ENCODE peak calls at places on chromosomes 2 and 18, in seven cellular contexts. Y, J, R, E, V, M and X are unnamed samples.
A peak's percentile ranks its signal among the peaks of the same experiment; 100 is the strongest.

GRCh38 chr2:204022550-204022949 is 86.0 kb downstream of the ICOS start:
- DNase-seq in Y (no peak), J (no peak), R (no peak), E (no peak), V (no peak), M (no peak), X (no peak)

GRCh38 chr2:176432439-176432838 is 163.2 kb downstream of the MTX2 start:
- DNase-seq in Y (no peak), J (no peak), R (no peak), E (no peak), V (no peak), M (no peak), X (no peak)

GRCh38 chr18:36662000-36662399 is 166.8 kb downstream of the TPGS2 start:
- DNase-seq in Y (peak; percentile 19), J (no peak), R (no peak), E (no peak), V (no peak), M (no peak), X (no peak)

GRCh38 chr2:144099746-144100438 is 420.0 kb downstream of the ZEB2 start:
- DNase-seq in Y (no peak), J (no peak), R (no peak), E (no peak), V (no peak), M (no peak), X (no peak)

GRCh38 chr18:32216390-32216789 is 26.6 kb downstream of the MEP1B start:
- DNase-seq in Y (no peak), J (no peak), R (no peak), E (no peak), V (no peak), M (no peak), X (no peak)

GRCh38 chr2:3736112-3736511 is 32.7 kb downstream of the DCDC2C start:
- DNase-seq in Y (no peak), J (no peak), R (no peak), E (no peak), V (no peak), M (no peak), X (no peak)

GRCh38 chr2:18118703-18119102 is 240.2 kb downstream of the KCNS3 start:
- DNase-seq in Y (no peak), J (no peak), R (no peak), E (no peak), V (no peak), M (no peak), X (no peak)

GRCh38 chr2:70391988-70392387 is 90.1 kb upstream of the FAM136A start:
- DNase-seq in Y (no peak), J (no peak), R (no peak), E (no peak), V (no peak), M (no peak), X (no peak)

GRCh38 chr2:85890522-85891176 is 1.9 kb upstream of the ST3GAL5 start:
- DNase-seq in Y (no peak), J (no peak), R (no peak), E (no peak), V (no peak), M (peak; percentile 40), X (no peak)

GRCh38 chr2:101387151-101387807 is at the start of gene CREG2:
- DNase-seq in Y (peak; percentile 32), J (peak; percentile 51), R (peak; percentile 26), E (peak; percentile 40), V (peak; percentile 55), M (peak; percentile 14), X (peak; percentile 23)

GRCh38 chr2:172195836-172196376 is 93.2 kb upstream of the DLX2 start:
- DNase-seq in Y (peak; percentile 61), J (no peak), R (no peak), E (no peak), V (no peak), M (no peak), X (no peak)

GRCh38 chr2:221423212-221423804 is 148.8 kb downstream of the EPHA4 start:
- DNase-seq in Y (no peak), J (no peak), R (no peak), E (no peak), V (no peak), M (no peak), X (no peak)

GRCh38 chr2:62307469-62308389 is 111.8 kb downstream of the B3GNT2 start:
- DNase-seq in Y (peak; percentile 70), J (no peak), R (no peak), E (no peak), V (no peak), M (no peak), X (no peak)

GRCh38 chr18:79393181-79393598 is 2.5 kb upstream of the NFATC1 start:
- DNase-seq in Y (no peak), J (no peak), R (no peak), E (no peak), V (no peak), M (no peak), X (peak; percentile 54)

GRCh38 chr2:204691911-204692510 is 146.7 kb downstream of the PARD3B start:
- DNase-seq in Y (peak; percentile 39), J (peak; percentile 66), R (peak; percentile 10), E (peak; percentile 75), V (no peak), M (peak; percentile 7), X (peak; percentile 72)

DNA sequence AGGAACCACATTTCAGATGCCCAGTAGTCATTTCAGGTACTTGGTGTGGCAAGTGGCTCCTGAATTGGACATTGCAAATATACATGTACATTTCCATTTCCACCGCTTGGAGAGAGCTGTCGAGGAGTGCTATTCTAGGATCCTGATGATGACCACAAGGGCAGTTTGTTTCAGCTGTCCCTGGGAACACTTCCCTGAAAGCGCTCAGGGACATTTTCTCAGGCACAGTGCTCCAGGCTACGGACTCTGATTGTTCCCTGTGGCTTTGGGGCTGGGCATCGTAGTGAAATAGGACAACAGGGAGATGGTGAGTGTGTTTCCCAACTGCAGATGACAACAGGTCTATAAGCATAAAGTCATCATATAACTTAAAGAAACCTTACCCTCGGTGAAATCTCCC is 3.1 kb downstream of the DBI start:
- DNase-seq in Y (no peak), J (no peak), R (no peak), E (no peak), V (no peak), M (no peak), X (no peak)
- TF ChIP-seq POLR2A in Y (no peak), J (no peak), R (no peak), E (no peak), V (no peak), M (no peak), X (no peak)

GRCh38 chr18:23453657-23454011 is 547 bp downstream of the RIOK3 start:
- DNase-seq in Y (no peak), J (no peak), R (no peak), E (peak; percentile 23), V (no peak), M (no peak), X (no peak)

GRCh38 chr18:23451011-23451410 is 2.1 kb upstream of the RIOK3 start:
- DNase-seq in Y (no peak), J (no peak), R (no peak), E (no peak), V (no peak), M (no peak), X (no peak)

GRCh38 chr18:23452347-23452727 is 750 bp upstream of the RIOK3 start:
- DNase-seq in Y (no peak), J (no peak), R (no peak), E (no peak), V (no peak), M (no peak), X (no peak)

GRCh38 chr18:23451491-23451890 is 1.6 kb upstream of the RIOK3 start:
- DNase-seq in Y (no peak), J (no peak), R (no peak), E (no peak), V (no peak), M (no peak), X (no peak)

GRCh38 chr18:23452728-23453656 is at the start of gene RIOK3:
- DNase-seq in Y (peak; percentile 99), J (peak; percentile 98), R (peak; percentile 95), E (peak; percentile 94), V (peak; percentile 99), M (peak; percentile 96), X (peak; percentile 99)
- TF ChIP-seq POLR2A in Y (peak; percentile 99), J (peak; percentile 97), R (peak; percentile 35), E (peak; percentile 87), V (peak; percentile 93), M (peak; percentile 95), X (peak; percentile 98)

GRCh38 chr2:12326449-12327190 is 390.1 kb upstream of the TRIB2 start:
- DNase-seq in Y (no peak), J (peak; percentile 33), R (no peak), E (peak; percentile 34), V (no peak), M (no peak), X (peak; percentile 19)

GRCh38 chr2:12330916-12331315 is 385.8 kb upstream of the TRIB2 start:
- DNase-seq in Y (no peak), J (no peak), R (no peak), E (no peak), V (no peak), M (no peak), X (no peak)

GRCh38 chr2:12321886-12322285 is 394.9 kb upstream of the TRIB2 start:
- DNase-seq in Y (no peak), J (no peak), R (no peak), E (no peak), V (no peak), M (no peak), X (no peak)

GRCh38 chr2:12321017-12321641 is 395.6 kb upstream of the TRIB2 start:
- DNase-seq in Y (no peak), J (no peak), R (no peak), E (no peak), V (no peak), M (no peak), X (no peak)

DNA sequence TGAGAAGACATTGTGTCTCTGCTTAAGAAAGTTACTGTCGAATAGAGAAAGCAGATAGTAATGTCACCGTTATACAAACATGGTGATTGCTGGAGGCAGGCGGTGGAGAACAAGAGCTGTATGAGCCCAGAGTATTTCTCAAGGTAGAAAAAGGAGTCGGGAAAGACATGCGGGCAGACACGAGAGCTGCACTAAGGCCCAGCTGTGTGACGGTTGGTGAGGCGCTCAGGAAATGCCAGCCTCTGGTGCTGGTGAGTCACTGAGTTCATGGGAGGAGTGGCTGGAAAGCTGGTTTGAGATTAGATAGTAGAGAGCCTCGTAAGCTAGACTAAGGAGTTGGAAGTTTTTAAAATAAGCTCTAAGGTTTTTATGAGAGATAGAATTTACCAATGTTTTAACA is 390.9 kb upstream of the TRIB2 start:
- DNase-seq in Y (no peak), J (no peak), R (no peak), E (no peak), V (no peak), M (no peak), X (no peak)
- TF ChIP-seq POLR2A in Y (no peak), J (no peak), R (no peak), E (no peak), V (no peak), M (no peak), X (no peak)

GRCh38 chr2:46297546-46298271 is 502 bp downstream of the EPAS1 start:
- DNase-seq in Y (peak; percentile 93), J (peak; percentile 91), R (no peak), E (peak; percentile 59), V (peak; percentile 87), M (peak; percentile 87), X (peak; percentile 80)

GRCh38 chr2:46300406-46300832 is 3.2 kb downstream of the EPAS1 start:
- DNase-seq in Y (no peak), J (no peak), R (no peak), E (peak; percentile 70), V (no peak), M (no peak), X (no peak)

GRCh38 chr2:46299365-46300263 is 2.4 kb downstream of the EPAS1 start:
- DNase-seq in Y (peak; percentile 77), J (peak; percentile 74), R (no peak), E (peak; percentile 58), V (no peak), M (peak; percentile 23), X (no peak)

GRCh38 chr2:46298272-46298521 is 990 bp downstream of the EPAS1 start:
- DNase-seq in Y (no peak), J (no peak), R (no peak), E (no peak), V (no peak), M (no peak), X (no peak)

GRCh38 chr2:46298522-46299351 is 1.5 kb downstream of the EPAS1 start:
- DNase-seq in Y (peak; percentile 56), J (peak; percentile 68), R (no peak), E (no peak), V (peak; percentile 59), M (peak; percentile 36), X (peak; percentile 73)
- TF ChIP-seq POLR2A in Y (peak; percentile 55), J (no peak), R (no peak), E (no peak), V (peak; percentile 6), M (no peak), X (peak; percentile 26)